ENCODE peak calls at places on chromosomes 5 and 9, in seven cellular contexts. M, Z, P, X, L, U and B are unnamed samples.

GRCh38 chr5:176654856-176655255 is 7.6 kb downstream of the TSPAN17 start:
- DNase-seq in L (no peak), Z (no peak), U (no peak), P (no peak), X (no peak), M (no peak), B (no peak)

GRCh38 chr9:106062252-106062651 is 367.9 kb downstream of the TMEM38B start:
- DNase-seq in U (no peak), Z (no peak), L (no peak), X (no peak), M (no peak), P (no peak), B (no peak)

GRCh38 chr5:135040331-135041144 is 6.5 kb upstream of the PITX1 start:
- DNase-seq in M (no peak), L (no peak), X (no peak), U (no peak), P (no peak), Z (no peak), B (no peak)

GRCh38 chr9:126297656-126298318 is 28.8 kb upstream of the MVB12B start:
- DNase-seq in L (no peak), M (no peak), P (no peak), Z (no peak), X (no peak), U (no peak), B (no peak)

GRCh38 chr9:117462926-117463325 is 48.1 kb upstream of the ASTN2 start:
- DNase-seq in X (no peak), Z (no peak), L (no peak), P (no peak), U (no peak), M (no peak), B (no peak)

GRCh38 chr5:171309276-171309525 is 153 bp downstream of the TLX3 start:
- DNase-seq in U (no peak), Z (no peak), L (no peak), M (no peak), P (no peak), X (no peak), B (no peak)

GRCh38 chr5:89458330-89458656 is 575.3 kb upstream of the MEF2C start:
- DNase-seq in M (no peak), Z (no peak), U (no peak), L (no peak), P (no peak), X (no peak), B (no peak)

GRCh38 chr9:128420651-128421473 is at the start of gene CERCAM:
- DNase-seq in Z (peak; percentile 8), L (peak; percentile 69), M (no peak), X (peak; percentile 87), U (peak; percentile 28), P (peak; percentile 83), B (peak; percentile 79)

GRCh38 chr5:24788829-24789509 is 144.2 kb upstream of the CDH10 start:
- DNase-seq in U (no peak), X (no peak), L (peak; percentile 91), P (no peak), M (no peak), Z (no peak), B (peak; percentile 52)

GRCh38 chr5:107322936-107323335 is 347.8 kb downstream of the EFNA5 start:
- DNase-seq in P (no peak), X (no peak), M (no peak), L (no peak), U (no peak), Z (no peak), B (no peak)

GRCh38 chr5:178074266-178074952 is 38.9 kb upstream of the N4BP3 start:
- DNase-seq in M (no peak), X (no peak), L (no peak), P (no peak), U (no peak), Z (no peak), B (no peak)

GRCh38 chr5:17401509-17402290 is 96.3 kb upstream of the TAF11L2 start:
- DNase-seq in M (no peak), Z (no peak), U (no peak), P (no peak), X (no peak), L (no peak), B (no peak)

GRCh38 chr5:93691997-93692396 is 49.4 kb downstream of the POU5F2 start:
- DNase-seq in P (no peak), L (no peak), U (no peak), X (no peak), Z (no peak), M (no peak), B (no peak)

GRCh38 chr9:112378441-112379176 is 1.3 kb upstream of the HSDL2 start:
- DNase-seq in M (no peak), L (peak; percentile 13), U (no peak), Z (no peak), P (no peak), X (no peak), B (peak; percentile 67)

GRCh38 chr9:33868430-33869000 is 51.6 kb downstream of the UBE2R2 start:
- DNase-seq in M (no peak), X (no peak), L (peak; percentile 72), Z (no peak), P (no peak), U (no peak), B (no peak)

GRCh38 chr5:133878236-133878555 is 90.2 kb downstream of the C5orf15 start:
- DNase-seq in Z (no peak), M (no peak), U (no peak), P (no peak), X (no peak), L (no peak), B (no peak)

GRCh38 chr5:143055596-143056330 is 285.6 kb downstream of the ARHGAP26 start:
- DNase-seq in L (peak; percentile 60), Z (no peak), X (no peak), U (no peak), P (no peak), M (no peak), B (no peak)

GRCh38 chr9:131254107-131254491 is 22.2 kb downstream of the FAM78A start:
- DNase-seq in X (peak; percentile 78), U (no peak), L (no peak), P (no peak), Z (no peak), M (no peak), B (no peak)

GRCh38 chr5:151581841-151582583 is 9.1 kb downstream of the FAT2 start:
- DNase-seq in U (no peak), X (no peak), M (no peak), Z (no peak), P (no peak), L (no peak), B (peak; percentile 90)

GRCh38 chr9:137371521-137371941 is 51.4 kb downstream of the EXD3 start:
- DNase-seq in U (no peak), Z (no peak), X (no peak), M (no peak), L (no peak), P (no peak), B (no peak)

GRCh38 chr9:128521955-128522354 is 17.4 kb downstream of the GLE1 start:
- DNase-seq in P (no peak), U (no peak), L (no peak), X (no peak), Z (no peak), M (no peak), B (no peak)

GRCh38 chr5:134242146-134242545 is 16.3 kb upstream of the PPP2CA start:
- DNase-seq in M (no peak), P (no peak), Z (no peak), X (no peak), L (peak; percentile 62), U (no peak), B (no peak)

GRCh38 chr9:136021891-136022681 is 60.9 kb upstream of the UBAC1 start:
- DNase-seq in L (no peak), Z (no peak), M (no peak), P (no peak), U (no peak), X (no peak), B (no peak)

GRCh38 chr5:180583738-180584137 is 7.6 kb downstream of the SCGB3A1 start:
- DNase-seq in U (no peak), X (no peak), Z (no peak), P (no peak), M (no peak), L (no peak), B (no peak)

GRCh38 chr5:2917093-2917492 is 165.6 kb upstream of the IRX2 start:
- DNase-seq in X (no peak), Z (no peak), M (no peak), L (no peak), U (no peak), P (no peak), B (no peak)

GRCh38 chr9:8723195-8723594 is 923.6 kb upstream of the DMAC1 start:
- DNase-seq in Z (no peak), P (no peak), U (no peak), X (no peak), L (no peak), M (no peak), B (no peak)

GRCh38 chr5:111737716-111738115 is 19.3 kb downstream of the NREP start:
- DNase-seq in M (no peak), U (no peak), X (no peak), P (no peak), L (peak; percentile 86), Z (no peak), B (no peak)

GRCh38 chr9:92270511-92270910 is 23.0 kb downstream of the IARS1 start:
- DNase-seq in Z (no peak), L (no peak), M (no peak), P (no peak), X (no peak), U (peak; percentile 3), B (no peak)

GRCh38 chr5:164148292-164148691 is 642.9 kb downstream of the MAT2B start:
- DNase-seq in P (no peak), X (no peak), L (no peak), U (no peak), M (no peak), Z (no peak), B (no peak)

GRCh38 chr5:172129174-172129764 is 58.8 kb downstream of the STK10 start:
- DNase-seq in M (no peak), Z (no peak), P (no peak), X (no peak), L (no peak), U (no peak), B (no peak)

GRCh38 chr5:68479524-68479923 is 264.0 kb downstream of the PIK3R1 start:
- DNase-seq in X (no peak), U (no peak), Z (no peak), P (no peak), L (no peak), M (no peak), B (no peak)